ENCODE peak calls at places on chromosome 7, in nine cellular contexts. X, Z, C, R, U, M, L, W and K are unnamed samples.

GRCh38 chr7:151773795-151774194 is 103.1 kb downstream of the PRKAG2 start:
- DNase-seq in X (no peak), Z (no peak), C (no peak), R (no peak), U (no peak), M (no peak), L (no peak), W (no peak), K (no peak)

GRCh38 chr7:99191869-99192596 is 15.9 kb downstream of the KPNA7 start:
- DNase-seq in X (no peak), Z (no peak), C (no peak), R (no peak), U (no peak), M (no peak), L (no peak), W (no peak), K (no peak)

GRCh38 chr7:132436121-132436520 is 140.1 kb downstream of the PLXNA4 start:
- DNase-seq in X (no peak), Z (no peak), C (no peak), R (no peak), U (no peak), M (no peak), L (no peak), W (no peak), K (no peak)

GRCh38 chr7:29955799-29956476 is 33.7 kb downstream of the SCRN1 start:
- DNase-seq in X (no peak), Z (no peak), C (no peak), R (no peak), U (peak; percentile 48), M (peak; percentile 57), L (no peak), W (no peak), K (no peak)

GRCh38 chr7:23594879-23595604 is 2.1 kb upstream of the CCDC126 start:
- DNase-seq in X (no peak), Z (no peak), C (no peak), R (no peak), U (peak; percentile 85), M (no peak), L (no peak), W (peak; percentile 24), K (no peak)

GRCh38 chr7:159127691-159128642 is 16.7 kb downstream of the VIPR2 start:
- DNase-seq in X (peak; percentile 21), Z (no peak), C (no peak), R (no peak), U (no peak), M (no peak), L (no peak), W (no peak), K (no peak)

GRCh38 chr7:20697351-20697750 is 81.9 kb downstream of the ABCB5 start:
- DNase-seq in X (no peak), Z (no peak), C (no peak), R (no peak), U (no peak), M (no peak), L (no peak), W (no peak), K (no peak)

GRCh38 chr7:152137476-152138025 is 112.1 kb downstream of the GALNT11 start:
- DNase-seq in X (no peak), Z (peak; percentile 24), C (no peak), R (no peak), U (no peak), M (no peak), L (no peak), W (peak; percentile 1), K (no peak)

GRCh38 chr7:127589901-127590300 is 1.7 kb downstream of the ARF5 start:
- DNase-seq in X (no peak), Z (no peak), C (no peak), R (no peak), U (no peak), M (no peak), L (no peak), W (no peak), K (no peak)

GRCh38 chr7:100991631-100992030 is 22.3 kb downstream of the MUC12 start:
- DNase-seq in X (no peak), Z (no peak), C (no peak), R (no peak), U (no peak), M (no peak), L (no peak), W (no peak), K (no peak)

GRCh38 chr7:121447191-121447920 is 51.2 kb upstream of the FAM3C start:
- DNase-seq in X (no peak), Z (no peak), C (no peak), R (peak; percentile 33), U (no peak), M (no peak), L (no peak), W (peak; percentile 18), K (no peak)

GRCh38 chr7:70764004-70764691 is 367.8 kb upstream of the GALNT17 start:
- DNase-seq in X (no peak), Z (no peak), C (no peak), R (no peak), U (peak; percentile 85), M (no peak), L (no peak), W (no peak), K (no peak)

GRCh38 chr7:99898836-99899235 is 20.5 kb downstream of the TRIM4 start:
- DNase-seq in X (no peak), Z (no peak), C (no peak), R (no peak), U (no peak), M (no peak), L (no peak), W (no peak), K (no peak)

GRCh38 chr7:149725426-149725821 is 48.0 kb downstream of the ZNF467 start:
- DNase-seq in X (no peak), Z (no peak), C (no peak), R (no peak), U (no peak), M (peak; percentile 49), L (no peak), W (no peak), K (no peak)

DNA sequence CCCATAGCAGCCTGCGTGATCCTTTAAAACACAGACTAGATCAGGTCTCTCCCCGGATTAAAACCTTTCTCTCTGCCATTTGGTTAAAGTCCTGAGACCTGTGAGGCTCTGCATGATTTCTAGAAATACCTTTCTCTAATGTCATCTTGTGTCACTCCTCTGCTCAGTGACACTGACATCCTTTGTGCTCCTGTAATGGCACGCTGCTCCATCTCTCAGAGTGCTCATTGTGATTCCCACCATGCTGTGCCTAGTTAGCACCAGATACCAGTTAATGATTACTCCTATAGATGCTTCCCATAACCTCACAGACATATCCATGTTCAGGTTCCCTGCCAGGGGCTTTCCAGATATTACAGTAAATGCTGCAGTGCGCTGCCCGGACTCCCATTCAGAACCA is 11.7 kb upstream of the OR9A2 start:
- DNase-seq in X (no peak), Z (no peak), C (no peak), R (no peak), U (no peak), M (no peak), L (no peak), W (no peak), K (no peak)
- TF ChIP-seq CTCF in X (no peak), Z (no peak), C (no peak), R (no peak), U (no peak), M (no peak), L (no peak), W (no peak), K (no peak)

DNA sequence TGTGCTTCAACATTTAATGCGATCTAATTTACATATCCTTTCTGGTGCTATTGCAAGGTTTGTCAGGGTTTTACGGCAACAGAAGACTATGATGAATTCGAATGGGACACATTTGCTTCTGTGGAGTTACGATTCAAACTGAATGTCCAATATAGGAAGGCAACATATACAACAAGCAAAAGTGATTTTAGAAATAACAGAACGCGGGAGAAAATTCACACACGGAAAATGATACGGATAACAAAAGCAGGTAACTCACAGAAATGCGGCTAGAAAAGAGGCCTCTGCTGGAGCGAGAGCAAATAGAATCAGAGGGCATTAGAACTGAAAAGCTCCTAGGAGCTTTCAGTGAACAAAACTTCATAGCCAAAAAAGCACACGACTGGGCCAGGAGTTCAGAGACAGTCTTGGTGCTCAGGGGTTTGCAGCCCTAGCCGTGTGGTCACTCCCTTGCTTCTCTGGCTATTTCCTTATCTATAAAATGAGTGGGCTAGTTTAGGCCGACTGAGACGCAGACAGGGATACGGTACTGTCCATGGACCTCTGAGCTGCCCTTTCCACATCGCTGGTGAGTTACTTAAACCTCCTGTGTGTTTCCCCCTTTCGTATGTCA is 555 bp upstream of the TAX1BP1 start:
- DNase-seq in X (no peak), Z (no peak), C (peak; percentile 30), R (peak; percentile 18), U (no peak), M (peak; percentile 50), L (no peak), W (no peak), K (no peak)
- TF ChIP-seq CTCF in X (no peak), Z (no peak), C (no peak), R (no peak), U (no peak), M (no peak), L (no peak), W (no peak), K (no peak)

DNA sequence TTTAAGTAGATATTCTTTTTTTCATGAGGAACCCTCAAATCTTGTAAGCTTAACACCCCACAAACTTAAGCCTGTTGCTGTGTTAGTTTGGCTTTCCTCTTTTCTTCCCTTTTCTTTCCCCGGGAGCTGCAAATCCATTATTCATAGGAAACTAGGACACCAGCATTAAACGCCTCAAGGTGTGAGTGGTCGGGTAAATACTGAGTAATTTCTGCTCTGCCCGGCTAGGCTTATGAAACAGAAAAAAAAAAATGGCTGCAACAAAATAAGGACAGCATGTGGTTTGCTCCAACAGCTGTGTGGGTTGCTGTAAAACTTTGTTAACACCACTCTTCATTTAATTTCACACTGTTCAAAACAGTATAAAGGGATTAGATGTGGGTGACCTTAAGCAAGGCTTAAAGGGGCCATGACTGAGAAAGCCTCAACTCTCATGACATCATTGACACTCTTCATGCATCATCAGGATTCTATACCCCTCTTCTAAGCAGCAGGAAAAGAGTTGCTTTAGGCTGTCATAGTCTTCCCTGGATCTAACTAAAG is 104.1 kb downstream of the AOAH start:
- DNase-seq in X (no peak), Z (no peak), C (no peak), R (no peak), U (no peak), M (no peak), L (no peak), W (no peak), K (no peak)
- TF ChIP-seq CTCF in X (no peak), Z (no peak), C (no peak), R (no peak), U (no peak), M (no peak), L (no peak), W (no peak), K (no peak)

GRCh38 chr7:142567676-142568075 is 181.6 kb upstream of the PRSS1 start:
- DNase-seq in X (no peak), Z (no peak), C (no peak), R (no peak), U (no peak), M (no peak), L (no peak), W (no peak), K (no peak)
- TF ChIP-seq CTCF in X (no peak), Z (no peak), C (no peak), R (no peak), U (no peak), M (no peak), L (no peak), W (no peak), K (no peak)

GRCh38 chr7:130890176-130891020 is 156.4 kb upstream of the KLF14 start:
- DNase-seq in X (no peak), Z (peak; percentile 74), C (no peak), R (no peak), U (no peak), M (no peak), L (no peak), W (peak; percentile 82), K (no peak)
- TF ChIP-seq CTCF in X (no peak), Z (no peak), C (no peak), R (no peak), U (no peak), M (no peak), L (no peak), W (no peak), K (no peak)